ENCODE peak calls at places on chromosome 17, in eight cellular contexts. Z is astrocyte of the spinal cord, U is omental fat pad, B is foreskin keratinocyte, I is fibroblast of the aortic adventitia, E is mucosa of descending colon, O is nephron progenitor cell, G is fibroblast of lung. L is an unnamed sample.
A peak's percentile ranks its signal among the peaks of the same experiment; 100 is the strongest.

GRCh38 chr17:14143678-14144077 is 74.4 kb downstream of the COX10 start:
- DNase-seq in Z (no peak), U (no peak), B (peak; percentile 9), I (no peak), E (no peak), O (no peak), G (no peak), L (no peak)

GRCh38 chr17:48374650-48375230 is 55.3 kb downstream of the SKAP1 start:
- DNase-seq in Z (no peak), U (no peak), B (peak; percentile 2), I (no peak), E (no peak), O (no peak), G (no peak), L (peak; percentile 29)

GRCh38 chr17:27491713-27492190 is 35.5 kb downstream of the KSR1 start:
- DNase-seq in Z (no peak), U (no peak), B (no peak), I (no peak), E (no peak), O (peak; percentile 27), G (no peak), L (peak; percentile 81)

GRCh38 chr17:8221663-8222379 is 11.4 kb upstream of the AURKB start:
- DNase-seq in Z (peak; percentile 92), U (peak; percentile 94), B (peak; percentile 88), I (peak; percentile 95), E (peak; percentile 83), O (peak; percentile 93), G (peak; percentile 93), L (peak; percentile 87)

GRCh38 chr17:42878123-42878880 is 22.3 kb upstream of the G6PC1 start:
- DNase-seq in Z (no peak), U (no peak), B (no peak), I (no peak), E (no peak), O (peak; percentile 55), G (no peak), L (no peak)

GRCh38 chr17:74262601-74263000 is 11.4 kb upstream of the DNAI2 start:
- DNase-seq in Z (no peak), U (no peak), B (no peak), I (no peak), E (no peak), O (no peak), G (no peak), L (no peak)

GRCh38 chr17:50660042-50660886 is 25.6 kb downstream of the ABCC3 start:
- DNase-seq in Z (no peak), U (no peak), B (no peak), I (peak; percentile 32), E (peak; percentile 73), O (no peak), G (peak; percentile 41), L (no peak)

GRCh38 chr17:72715906-72716572 is 376.4 kb downstream of the SLC39A11 start:
- DNase-seq in Z (peak; percentile 98), U (no peak), B (peak; percentile 94), I (peak; percentile 85), E (no peak), O (no peak), G (peak; percentile 96), L (no peak)

GRCh38 chr17:32485261-32485955 is 1.4 kb upstream of the CDK5R1 start:
- DNase-seq in Z (no peak), U (no peak), B (no peak), I (no peak), E (peak; percentile 31), O (no peak), G (no peak), L (no peak)

GRCh38 chr17:21029032-21029431 is 13.8 kb downstream of the USP22 start:
- DNase-seq in Z (peak; percentile 59), U (no peak), B (peak; percentile 70), I (peak; percentile 61), E (no peak), O (no peak), G (peak; percentile 65), L (no peak)

GRCh38 chr17:38738686-38739085 is 8.5 kb downstream of the CISD3 start:
- DNase-seq in Z (no peak), U (no peak), B (no peak), I (no peak), E (no peak), O (no peak), G (no peak), L (no peak)

GRCh38 chr17:2723997-2724782 is 12.6 kb upstream of the CLUH start:
- DNase-seq in Z (no peak), U (no peak), B (peak; percentile 19), I (no peak), E (peak; percentile 82), O (peak; percentile 51), G (no peak), L (peak; percentile 51)

GRCh38 chr17:47687748-47688147 is 6.2 kb upstream of the TBKBP1 start:
- DNase-seq in Z (no peak), U (no peak), B (peak; percentile 18), I (peak; percentile 43), E (peak; percentile 20), O (no peak), G (peak; percentile 55), L (peak; percentile 60)

GRCh38 chr17:9150407-9151090 is 129.2 kb downstream of the NTN1 start:
- DNase-seq in Z (peak; percentile 15), U (no peak), B (no peak), I (no peak), E (no peak), O (no peak), G (no peak), L (no peak)

GRCh38 chr17:40095944-40096791 is 4.2 kb downstream of the NR1D1 start:
- DNase-seq in Z (no peak), U (no peak), B (no peak), I (no peak), E (peak; percentile 85), O (no peak), G (no peak), L (no peak)

GRCh38 chr17:15233022-15233805 is 31.9 kb downstream of the PMP22 start:
- DNase-seq in Z (peak; percentile 31), U (no peak), B (peak; percentile 68), I (peak; percentile 50), E (no peak), O (no peak), G (peak; percentile 42), L (no peak)
- TF ChIP-seq CTCF in Z (peak; percentile 43), U (no peak), B (peak; percentile 66), I (peak; percentile 47), E (no peak), O (no peak), G (peak; percentile 35), L (no peak)

DNA sequence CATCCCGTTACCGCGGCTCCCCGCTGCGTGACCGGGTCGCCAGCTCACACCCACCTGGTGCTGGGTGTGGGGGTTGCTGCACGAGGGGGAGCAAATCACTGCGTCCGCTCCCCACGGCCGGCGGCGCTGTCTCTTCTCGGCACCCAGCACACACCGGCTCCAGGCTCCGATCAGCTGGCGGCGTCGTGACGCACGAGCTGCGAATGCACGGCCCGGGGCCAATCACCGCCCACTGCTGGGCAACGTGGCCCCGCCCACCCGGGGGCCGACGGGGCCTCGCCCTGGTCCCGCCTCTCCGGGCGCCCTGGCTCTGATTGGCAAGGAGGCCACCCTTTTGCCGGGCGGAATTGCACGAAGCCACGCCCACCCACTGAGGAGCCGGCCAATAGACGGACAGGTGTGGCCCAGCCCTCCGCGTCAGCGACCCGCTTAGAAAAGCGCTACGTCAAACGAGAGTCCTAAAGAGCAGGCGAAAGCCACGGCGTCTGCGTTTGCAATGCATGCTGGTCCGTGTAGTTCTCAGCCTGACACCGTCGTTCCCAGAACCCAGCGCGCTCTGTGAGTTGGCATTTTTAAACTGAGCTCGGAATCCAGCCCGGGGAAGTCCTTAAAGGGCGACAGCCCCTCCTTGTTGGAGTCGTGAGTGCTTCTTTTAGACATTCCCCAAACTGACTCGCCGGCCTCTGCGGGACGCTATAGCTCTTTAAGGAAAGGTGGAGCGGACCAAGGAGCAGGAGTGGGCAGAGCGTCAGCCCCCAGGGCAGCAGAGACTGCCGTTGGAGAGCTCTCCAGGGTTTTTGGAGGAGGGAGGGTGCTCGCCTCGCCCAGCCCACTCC is 6.1 kb upstream of the TLCD2 start:
- DNase-seq in Z (peak; percentile 100), U (peak; percentile 92), B (peak; percentile 100), I (peak; percentile 100), E (peak; percentile 100), O (peak; percentile 100), G (peak; percentile 100), L (peak; percentile 100)
- TF ChIP-seq CTCF in Z (peak; percentile 14), U (no peak), B (peak; percentile 63), I (peak; percentile 36), E (no peak), O (no peak), G (peak; percentile 7), L (no peak)

GRCh38 chr17:75488693-75489510 is 26.4 kb downstream of the CASKIN2 start:
- DNase-seq in Z (no peak), U (no peak), B (no peak), I (no peak), E (no peak), O (no peak), G (no peak), L (no peak)

GRCh38 chr17:75486151-75486550 is 29.2 kb downstream of the CASKIN2 start:
- DNase-seq in Z (no peak), U (no peak), B (no peak), I (no peak), E (no peak), O (no peak), G (no peak), L (no peak)

GRCh38 chr17:75487351-75488070 is 27.8 kb downstream of the CASKIN2 start:
- DNase-seq in Z (no peak), U (no peak), B (no peak), I (no peak), E (no peak), O (no peak), G (no peak), L (no peak)

GRCh38 chr17:75485688-75486087 is 29.3 kb downstream of the TMEM94 start:
- DNase-seq in Z (no peak), U (no peak), B (no peak), I (no peak), E (peak; percentile 34), O (no peak), G (no peak), L (no peak)

GRCh38 chr17:75486951-75487350 is 28.4 kb downstream of the CASKIN2 start:
- DNase-seq in Z (no peak), U (no peak), B (no peak), I (no peak), E (no peak), O (no peak), G (no peak), L (no peak)
- TF ChIP-seq CTCF in Z (no peak), U (no peak), B (no peak), I (no peak), E (no peak), O (no peak), G (peak; percentile 6), L (no peak)

DNA sequence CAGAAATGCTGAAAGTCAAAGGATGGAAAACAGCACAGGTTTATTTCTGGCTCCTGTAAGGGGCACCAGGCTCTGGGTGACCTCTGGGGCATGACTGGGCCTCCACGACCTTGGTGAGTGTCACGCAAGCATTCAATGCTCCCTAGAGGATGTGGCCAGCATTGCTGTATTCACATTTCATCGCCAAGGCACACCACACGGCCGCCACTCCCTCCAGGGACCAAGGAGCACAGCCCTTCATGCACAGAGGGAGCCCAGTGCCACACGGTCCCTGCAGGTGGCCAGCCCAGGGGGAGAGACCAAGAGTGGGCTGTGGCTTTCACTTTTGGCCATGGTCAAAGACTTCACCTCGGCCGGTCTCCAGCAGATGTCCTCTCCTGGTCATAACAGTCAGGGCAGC is 137.4 kb upstream of the TNRC6C start:
- DNase-seq in Z (no peak), U (no peak), B (no peak), I (no peak), E (no peak), O (peak; percentile 26), G (no peak), L (no peak)
- TF ChIP-seq CTCF in Z (no peak), U (no peak), B (no peak), I (no peak), E (no peak), O (no peak), G (no peak), L (peak; percentile 18)

L was measured in glutamatergic neuron.